ENCODE peak calls at places on chromosomes 3 and 15, in four cellular contexts. L is uterus, D is A549, N is EH. X is an unnamed sample.

GRCh38 chr15:73575636-73576247 is 57.4 kb downstream of the NPTN start:
- DNase-seq in L (no peak), D (no peak), N (peak), X (peak)

GRCh38 chr3:179149239-179149887 is 1.2 kb downstream of the PIK3CA start:
- DNase-seq in L (no peak), D (peak), N (peak), X (peak)

GRCh38 chr3:58999779-59000170 is 50.0 kb downstream of the CFAP20DC start:
- DNase-seq in L (no peak), D (no peak), N (no peak), X (peak)

GRCh38 chr15:101133751-101134261 is 118.0 kb downstream of the CHSY1 start:
- DNase-seq in L (no peak), D (no peak), N (no peak), X (no peak)

GRCh38 chr3:108300103-108300849 is 3.9 kb downstream of the HHLA2 start:
- DNase-seq in L (no peak), D (no peak), N (no peak), X (no peak)

GRCh38 chr15:51117270-51117669 is 22.6 kb upstream of the TNFAIP8L3 start:
- DNase-seq in L (no peak), D (no peak), N (peak), X (peak)

GRCh38 chr3:18438586-18438985 is 13.4 kb upstream of the SATB1 start:
- DNase-seq in L (no peak), D (no peak), N (no peak), X (no peak)

GRCh38 chr15:38274135-38274534 is 21.5 kb downstream of the SPRED1 start:
- DNase-seq in L (no peak), D (no peak), N (no peak), X (no peak)

GRCh38 chr3:6807967-6808588 is 52.8 kb upstream of the GRM7 start:
- DNase-seq in L (no peak), D (no peak), N (no peak), X (peak)

GRCh38 chr3:100311011-100311410 is 23.5 kb upstream of the NIT2 start:
- DNase-seq in L (no peak), D (no peak), N (no peak), X (no peak)

GRCh38 chr15:25850154-25851111 is 12.7 kb downstream of the ATP10A start:
- DNase-seq in L (peak), D (peak), N (peak), X (peak)

GRCh38 chr3:24678441-24678865 is 183.8 kb upstream of the THRB start:
- DNase-seq in L (peak), D (no peak), N (peak), X (peak)

GRCh38 chr3:101066776-101067175 is 73.6 kb upstream of the ABI3BP start:
- DNase-seq in L (no peak), D (no peak), N (peak), X (peak)

GRCh38 chr3:127820871-127821853 is 1.2 kb downstream of the MGLL start:
- DNase-seq in L (no peak), D (no peak), N (peak), X (peak)

GRCh38 chr3:141000027-141000663 is 51.0 kb upstream of the SPSB4 start:
- DNase-seq in L (peak), D (peak), N (peak), X (peak)

GRCh38 chr3:186759231-186759930 is 24.0 kb upstream of the EIF4A2 start:
- DNase-seq in L (no peak), D (no peak), N (no peak), X (no peak)

GRCh38 chr3:41362638-41363559 is 163.6 kb downstream of the CTNNB1 start:
- DNase-seq in L (no peak), D (no peak), N (peak), X (peak)

GRCh38 chr3:158701666-158702065 is 29.2 kb upstream of the LXN start:
- DNase-seq in L (no peak), D (no peak), N (peak), X (peak)

GRCh38 chr3:38548154-38548931 is 52.2 kb downstream of the EXOG start:
- DNase-seq in L (no peak), D (no peak), N (no peak), X (no peak)

GRCh38 chr3:193545304-193545703 is 9.4 kb downstream of the ATP13A4 start:
- DNase-seq in L (no peak), D (no peak), N (no peak), X (no peak)

GRCh38 chr3:56467108-56467507 is 1.2 kb downstream of the ERC2 start:
- DNase-seq in L (peak), D (peak), N (peak), X (peak)

GRCh38 chr15:78212546-78213424 is 21.6 kb downstream of the ACSBG1 start:
- DNase-seq in L (no peak), D (peak), N (peak), X (peak)

GRCh38 chr3:37770336-37770735 is 91.3 kb upstream of the CTDSPL start:
- DNase-seq in L (no peak), D (no peak), N (no peak), X (no peak)

GRCh38 chr15:101307897-101308603 is 13.0 kb upstream of the SNRPA1 start:
- DNase-seq in L (peak), D (no peak), N (no peak), X (no peak)

GRCh38 chr15:69014454-69014853 is at the start of gene NOX5:
- DNase-seq in L (no peak), D (no peak), N (peak), X (peak)

X was measured in fibroblast of mammary gland.